ENCODE peak calls at places on chromosomes 11 and 22, in four cellular contexts. K is fibroblast of mammary gland, N is fibroblast of lung, C is gastrocnemius medialis. F is an unnamed sample.

GRCh38 chr11:57353461-57354251 is 15.5 kb downstream of the P2RX3 start:
- DNase-seq in N (no peak), K (no peak), C (no peak), F (no peak)

GRCh38 chr22:50481440-50482106 is at the start of gene ADM2:
- DNase-seq in C (no peak), K (no peak), N (peak), F (no peak)

GRCh38 chr11:120929090-120929489 is 94.8 kb upstream of the TBCEL start:
- DNase-seq in N (no peak), K (peak), C (no peak), F (no peak)

GRCh38 chr22:45911601-45912271 is 65.2 kb downstream of the WNT7B start:
- DNase-seq in C (peak), N (peak), K (peak), F (no peak)

GRCh38 chr22:38850941-38851849 is 7.4 kb upstream of the NPTXR start:
- DNase-seq in K (peak), C (no peak), N (peak), F (peak)

GRCh38 chr11:27472398-27473016 is at the start of gene LGR4:
- DNase-seq in C (peak), N (peak), K (peak), F (peak)

GRCh38 chr11:21180194-21180593 is 510.8 kb downstream of the NELL1 start:
- DNase-seq in N (no peak), K (no peak), C (no peak), F (no peak)

GRCh38 chr11:121132211-121132976 is 31.4 kb downstream of the TECTA start:
- DNase-seq in C (no peak), K (no peak), N (no peak), F (no peak)

GRCh38 chr11:78828582-78829520 is 254.2 kb upstream of the NARS2 start:
- DNase-seq in C (no peak), N (no peak), K (no peak), F (no peak)

GRCh38 chr22:45212306-45212709 is 28.4 kb downstream of the KIAA0930 start:
- DNase-seq in C (peak), K (peak), N (peak), F (peak)

GRCh38 chr11:114253771-114254170 is 42.4 kb upstream of the NNMT start:
- DNase-seq in C (no peak), K (no peak), N (no peak), F (no peak)

GRCh38 chr11:112229746-112230433 is 3.7 kb downstream of the PTS start:
- DNase-seq in C (no peak), K (peak), N (peak), F (peak)

GRCh38 chr11:28442113-28442512 is 333.9 kb downstream of the METTL15 start:
- DNase-seq in N (no peak), K (peak), C (no peak), F (no peak)

DNA sequence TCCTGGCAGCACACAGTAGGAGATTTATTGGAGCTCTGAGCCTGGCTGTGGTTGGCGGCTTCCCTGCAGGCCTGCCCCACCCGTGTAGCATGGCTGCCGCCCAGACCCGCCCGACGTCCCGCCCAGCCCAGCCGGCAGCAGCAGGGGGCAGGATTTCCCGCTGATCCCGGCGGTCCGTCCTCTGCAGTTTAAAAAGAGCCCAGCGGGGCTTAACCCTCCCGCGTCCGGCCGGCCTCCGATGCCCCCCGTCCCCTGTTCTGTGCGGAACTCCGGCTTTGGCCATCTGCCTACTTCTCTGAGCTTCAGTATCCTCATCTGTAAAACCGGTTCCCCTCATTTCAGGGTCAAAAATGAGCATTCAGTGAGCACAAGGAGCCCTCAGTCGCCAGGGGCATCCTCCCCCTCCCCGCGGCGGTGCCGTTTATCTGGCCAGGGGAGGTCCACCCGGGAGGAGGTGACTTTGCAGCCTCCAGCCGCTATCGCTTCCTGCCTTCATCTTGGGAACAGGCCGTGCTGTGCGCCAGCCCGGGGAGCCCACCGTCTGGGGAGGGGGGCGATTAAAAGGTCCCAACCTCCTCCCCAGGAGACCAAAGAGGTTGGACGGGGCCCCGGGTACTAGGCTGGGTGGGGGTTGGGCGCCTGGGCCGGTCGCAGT is at the start of gene GAS2L1:
- DNase-seq in C (peak), N (peak), K (peak), F (no peak)
- H3K4me3 ChIP-seq in C (peak), N (peak), K (peak), F (peak)

GRCh38 chr11:12185914-12186313 is 75.5 kb downstream of the MICAL2 start:
- DNase-seq in K (peak), N (peak), C (no peak), F (no peak)
- TF ChIP-seq CTCF in K (peak), N (no peak), C (no peak), F (no peak)

GRCh38 chr22:28013611-28014010 is 94.6 kb upstream of the PITPNB start:
- DNase-seq in N (no peak), C (no peak), K (no peak), F (no peak)
- H3K4me3 ChIP-seq in N (no peak), C (no peak), K (no peak), F (no peak)

GRCh38 chr22:40764743-40765441 is 54.3 kb downstream of the SLC25A17 start:
- DNase-seq in C (no peak), K (peak), N (no peak), F (no peak)
- TF ChIP-seq CTCF in C (no peak), K (no peak), N (no peak), F (no peak)

GRCh38 chr11:43270468-43270867 is 41.3 kb upstream of the API5 start:
- DNase-seq in N (no peak), K (no peak), C (no peak), F (no peak)

GRCh38 chr11:43268161-43268560 is 43.6 kb upstream of the API5 start:
- DNase-seq in N (no peak), C (no peak), K (no peak), F (no peak)

GRCh38 chr11:43269229-43269928 is 42.4 kb upstream of the API5 start:
- DNase-seq in K (no peak), C (no peak), N (no peak), F (no peak)

DNA sequence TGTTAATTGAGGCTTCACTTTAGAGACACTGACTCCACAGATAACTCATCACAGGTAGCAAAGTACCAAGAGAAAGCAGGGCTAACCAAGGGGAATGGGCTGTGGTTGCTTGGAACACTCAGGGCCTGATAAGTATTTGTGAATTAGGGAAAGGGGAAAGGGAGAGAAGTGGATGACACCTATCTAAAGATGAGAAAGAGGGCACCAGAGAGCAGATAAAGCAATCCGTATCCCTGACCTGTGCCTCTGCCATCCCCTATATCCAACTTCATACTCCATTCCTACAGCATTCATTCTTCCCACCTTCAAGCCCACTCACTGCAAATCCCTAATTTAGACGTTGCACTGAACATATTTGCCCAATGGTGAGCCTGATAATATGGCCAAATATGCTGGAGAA is 43.0 kb upstream of the API5 start:
- DNase-seq in N (no peak), K (no peak), C (no peak), F (no peak)
- H3K4me3 ChIP-seq in N (no peak), K (no peak), C (no peak), F (no peak)

DNA sequence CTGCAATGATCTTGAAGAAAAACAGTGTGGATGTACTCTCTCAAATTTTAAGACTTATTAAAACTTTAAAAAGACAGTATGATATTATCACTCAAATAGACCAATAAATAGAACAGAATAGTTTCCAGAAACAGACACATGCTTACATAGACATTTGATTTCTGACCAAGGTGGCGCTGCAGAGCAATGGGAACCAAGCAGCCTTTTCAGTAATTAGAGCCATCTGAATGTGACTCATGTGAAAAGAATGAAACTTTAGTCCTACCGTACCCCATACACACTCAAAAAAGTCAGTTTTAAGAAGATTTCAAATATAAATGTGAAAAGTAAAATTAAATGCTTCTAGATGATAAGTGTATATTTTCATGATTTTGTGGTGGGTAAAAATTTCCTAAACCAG is 74.2 kb upstream of the MS4A8 start:
- DNase-seq in K (peak), C (no peak), N (peak), F (no peak)
- TF ChIP-seq CTCF in K (peak), C (no peak), N (peak), F (peak)

GRCh38 chr22:40241200-40241763 is 63.6 kb downstream of the TNRC6B start:
- DNase-seq in N (no peak), C (no peak), K (no peak), F (no peak)
- H3K4me3 ChIP-seq in N (no peak), C (no peak), K (no peak), F (no peak)

GRCh38 chr11:124152770-124153407 is 30.3 kb upstream of the OR10D3 start:
- DNase-seq in N (no peak), C (no peak), K (no peak), F (no peak)
- TF ChIP-seq CTCF in N (no peak), C (no peak), K (no peak), F (peak)

DNA sequence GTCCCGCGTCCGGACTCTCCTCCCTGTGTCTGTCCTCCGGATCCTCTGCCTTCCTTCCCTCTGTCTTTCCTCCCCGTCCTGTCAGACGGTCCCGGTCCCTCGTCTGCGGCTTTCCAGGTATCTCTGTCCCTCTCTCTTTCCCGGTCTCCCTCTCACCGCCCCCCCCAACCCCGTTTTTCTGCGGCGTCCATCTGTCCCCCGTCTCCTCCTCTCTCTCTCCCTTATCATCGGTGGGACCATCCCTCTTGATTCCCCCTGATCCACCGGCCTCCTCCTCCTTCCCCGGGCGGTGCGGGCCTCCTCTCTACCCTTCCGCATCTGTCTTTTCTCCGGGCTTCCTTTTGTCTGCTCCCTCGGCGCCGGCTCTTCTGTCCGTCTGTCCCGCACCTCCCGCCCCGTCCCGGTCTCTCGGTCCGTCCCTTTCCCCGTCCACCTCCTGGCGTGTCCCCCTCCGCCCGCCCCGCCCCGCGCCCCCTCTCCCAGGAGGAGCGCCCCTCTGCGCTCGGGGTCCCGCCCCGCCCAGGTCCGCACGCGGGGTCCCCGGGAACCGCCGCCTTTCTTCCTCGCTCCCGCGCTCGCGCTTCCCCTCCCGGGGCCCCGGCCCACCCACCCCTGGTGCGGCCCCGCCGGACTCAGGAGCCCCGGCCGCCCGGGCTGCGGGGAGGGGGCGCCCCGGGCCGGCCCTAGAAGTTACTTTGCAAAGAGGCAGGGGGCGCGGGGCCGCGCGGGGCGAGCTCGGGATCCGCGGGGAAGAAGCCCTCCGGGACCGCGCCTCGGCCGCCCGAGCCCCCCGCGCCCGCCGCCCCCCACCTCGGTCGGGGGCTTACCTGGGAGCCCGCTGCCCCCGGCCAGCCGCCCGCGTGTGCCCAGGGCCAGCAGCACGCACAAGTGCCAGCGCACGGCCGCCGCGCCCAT is 568 bp downstream of the SCUBE1 start:
- DNase-seq in K (no peak), C (no peak), N (no peak), F (no peak)
- H3K4me3 ChIP-seq in K (no peak), C (no peak), N (no peak), F (no peak)

GRCh38 chr11:2388431-2389024 is 11.4 kb downstream of the CD81 start:
- DNase-seq in C (no peak), K (no peak), N (no peak), F (no peak)

GRCh38 chr11:2390091-2390870 is 10.3 kb upstream of the TSSC4 start:
- DNase-seq in C (peak), N (peak), K (peak), F (no peak)

GRCh38 chr11:2390871-2391662 is 9.5 kb upstream of the TSSC4 start:
- DNase-seq in N (peak), K (peak), C (peak), F (no peak)

GRCh38 chr11:2387266-2387982 is 10.3 kb downstream of the CD81 start:
- DNase-seq in C (no peak), K (peak), N (peak), F (no peak)

GRCh38 chr11:2389344-2390026 is 11.1 kb upstream of the TSSC4 start:
- DNase-seq in C (no peak), N (no peak), K (no peak), F (no peak)
- TF ChIP-seq CTCF in C (no peak), N (no peak), K (no peak), F (peak)

F was measured in astrocyte of the cerebellum.